ENCODE peak calls at places on chromosomes 5 and 9, in nine cellular contexts. W is heart right ventricle, R is vagina, D is SK-N-SH, X is Peyer's patch, E is tibial artery, O is Caco-2, B is IMR-90, V is ascending aorta. K is an unnamed sample. For H3K27me3 and H3K4me1, the result is how much of the 10 kb centered on the place peaks cover.

GRCh38 chr5:149959406-149960236 is 937 bp upstream of the SLC26A2 start:
- DNase-seq in W (no peak), R (no peak), D (peak), X (no peak), E (no peak), O (peak), B (peak), V (no peak), K (peak)

GRCh38 chr5:16540421-16540820 is 74.8 kb upstream of the ZNF622 start:
- DNase-seq in W (no peak), R (no peak), D (no peak), X (no peak), E (peak), O (no peak), B (peak), V (no peak), K (no peak)

GRCh38 chr9:5786370-5787127 is 46.4 kb downstream of the ERMP1 start:
- DNase-seq in W (no peak), R (no peak), D (no peak), X (no peak), E (no peak), O (no peak), B (peak), V (no peak), K (no peak)

GRCh38 chr5:172990776-172991175 is 7.2 kb downstream of the ATP6V0E1 start:
- DNase-seq in W (no peak), R (no peak), D (no peak), X (no peak), E (no peak), O (no peak), B (no peak), V (no peak), K (no peak)

GRCh38 chr5:60789541-60789940 is 54.5 kb downstream of the ELOVL7 start:
- DNase-seq in W (no peak), R (no peak), D (no peak), X (no peak), E (no peak), O (no peak), B (no peak), V (no peak), K (no peak)

GRCh38 chr5:170722316-170722715 is 61.2 kb upstream of the GABRP start:
- DNase-seq in W (no peak), R (no peak), D (no peak), X (no peak), E (no peak), O (no peak), B (no peak), V (no peak), K (no peak)

GRCh38 chr5:67118050-67118620 is 78.5 kb downstream of the CD180 start:
- DNase-seq in W (no peak), R (no peak), D (no peak), X (no peak), E (no peak), O (no peak), B (no peak), V (no peak), K (no peak)

GRCh38 chr9:130331573-130331972 is 66.0 kb downstream of the HMCN2 start:
- DNase-seq in W (peak), R (no peak), D (no peak), X (peak), E (peak), O (no peak), B (peak), V (no peak), K (no peak)

GRCh38 chr5:160507181-160507811 is 85.6 kb downstream of the PTTG1 start:
- DNase-seq in W (no peak), R (no peak), D (no peak), X (no peak), E (no peak), O (no peak), B (peak), V (no peak), K (no peak)

GRCh38 chr9:27193886-27194285 is 84.9 kb downstream of the TEK start:
- DNase-seq in W (no peak), R (no peak), D (no peak), X (no peak), E (no peak), O (no peak), B (peak), V (no peak), K (no peak)

GRCh38 chr9:114370251-114370984 is 17.4 kb downstream of the AKNA start:
- DNase-seq in W (no peak), R (no peak), D (no peak), X (no peak), E (no peak), O (no peak), B (no peak), V (peak), K (no peak)

GRCh38 chr5:147437161-147437596 is 72.7 kb downstream of the DPYSL3 start:
- DNase-seq in W (no peak), R (no peak), D (no peak), X (no peak), E (no peak), O (no peak), B (peak), V (no peak), K (no peak)

GRCh38 chr9:34458013-34458966 is at the start of the genes DNAI1 and FAM219A:
- DNase-seq in W (peak), R (peak), D (peak), X (peak), E (peak), O (peak), B (peak), V (peak), K (peak)

GRCh38 chr9:34505370-34506120 is 17.2 kb downstream of the ENHO start:
- DNase-seq in W (no peak), R (no peak), D (no peak), X (peak), E (no peak), O (peak), B (no peak), V (no peak), K (no peak)

GRCh38 chr5:143760755-143761154 is 51.2 kb upstream of the HMHB1 start:
- DNase-seq in W (no peak), R (no peak), D (no peak), X (no peak), E (no peak), O (no peak), B (no peak), V (no peak), K (no peak)

GRCh38 chr5:79020861-79021561 is 35.9 kb upstream of the ARSB start:
- DNase-seq in W (peak), R (no peak), D (peak), X (peak), E (peak), O (peak), B (peak), V (no peak), K (peak)

GRCh38 chr5:39080597-39081204 is 6.5 kb upstream of the RICTOR start:
- DNase-seq in W (peak), R (no peak), D (peak), X (peak), E (peak), O (peak), B (peak), V (no peak), K (no peak)

GRCh38 chr9:108951578-108951977 is 17.4 kb downstream of the ABITRAM start:
- DNase-seq in W (no peak), R (no peak), D (no peak), X (no peak), E (no peak), O (no peak), B (peak), V (no peak), K (no peak)

GRCh38 chr9:79883073-79883645 is 311.4 kb downstream of the TLE4 start:
- DNase-seq in W (no peak), R (no peak), D (no peak), X (peak), E (no peak), O (no peak), B (no peak), V (no peak), K (peak)

GRCh38 chr5:159605585-159605984 is 275.3 kb upstream of the IL12B start:
- DNase-seq in W (peak), R (no peak), D (no peak), X (no peak), E (no peak), O (no peak), B (no peak), V (no peak), K (no peak)

GRCh38 chr9:80550181-80550580 is 978.4 kb downstream of the TLE4 start:
- DNase-seq in W (no peak), R (no peak), D (no peak), X (no peak), E (no peak), O (no peak), B (no peak), V (no peak), K (no peak)

GRCh38 chr5:76785493-76785892 is 33.3 kb upstream of the F2RL1 start:
- DNase-seq in W (no peak), R (no peak), D (no peak), X (peak), E (no peak), O (peak), B (peak), V (no peak), K (no peak)

GRCh38 chr9:137245450-137246421 is 4.6 kb downstream of the TUBB4B start:
- DNase-seq in W (no peak), R (no peak), D (no peak), X (no peak), E (no peak), O (no peak), B (no peak), V (no peak), K (no peak)

GRCh38 chr5:124103671-124104070 is 591.7 kb downstream of the CSNK1G3 start:
- DNase-seq in W (no peak), R (no peak), D (no peak), X (no peak), E (no peak), O (no peak), B (peak), V (no peak), K (no peak)

GRCh38 chr5:57438162-57438561 is 44.4 kb downstream of the ACTBL2 start:
- DNase-seq in W (no peak), R (no peak), D (no peak), X (no peak), E (no peak), O (no peak), B (peak), V (no peak), K (no peak)

GRCh38 chr5:139468421-139468931 is 2.3 kb upstream of the SMIM33 start:
- DNase-seq in W (no peak), R (no peak), D (no peak), X (no peak), E (no peak), O (peak), B (no peak), V (no peak), K (no peak)

GRCh38 chr5:149611327-149611726 is 30.0 kb downstream of the ARHGEF37 start:
- DNase-seq in W (no peak), R (no peak), D (no peak), X (peak), E (no peak), O (no peak), B (peak), V (no peak), K (no peak)

GRCh38 chr9:75101004-75101601 is 12.8 kb downstream of the OSTF1 start:
- DNase-seq in W (no peak), R (no peak), D (no peak), X (no peak), E (no peak), O (peak), B (no peak), V (no peak), K (no peak)

GRCh38 chr9:1726993-1727759 is 288.0 kb upstream of the SMARCA2 start:
- DNase-seq in W (no peak), R (no peak), D (peak), X (no peak), E (no peak), O (peak), B (no peak), V (no peak), K (peak)

GRCh38 chr5:98772415-98773213 is 849 bp upstream of the RGMB start:
- DNase-seq in W (peak), R (no peak), D (peak), X (peak), E (peak), O (peak), B (no peak), V (peak), K (peak)
- H3K27me3 ChIP-seq in W (under half), R (under half), D (under half), X (under half), E (under half), O (under half), B (under half), V (under half), K (under half)

DNA sequence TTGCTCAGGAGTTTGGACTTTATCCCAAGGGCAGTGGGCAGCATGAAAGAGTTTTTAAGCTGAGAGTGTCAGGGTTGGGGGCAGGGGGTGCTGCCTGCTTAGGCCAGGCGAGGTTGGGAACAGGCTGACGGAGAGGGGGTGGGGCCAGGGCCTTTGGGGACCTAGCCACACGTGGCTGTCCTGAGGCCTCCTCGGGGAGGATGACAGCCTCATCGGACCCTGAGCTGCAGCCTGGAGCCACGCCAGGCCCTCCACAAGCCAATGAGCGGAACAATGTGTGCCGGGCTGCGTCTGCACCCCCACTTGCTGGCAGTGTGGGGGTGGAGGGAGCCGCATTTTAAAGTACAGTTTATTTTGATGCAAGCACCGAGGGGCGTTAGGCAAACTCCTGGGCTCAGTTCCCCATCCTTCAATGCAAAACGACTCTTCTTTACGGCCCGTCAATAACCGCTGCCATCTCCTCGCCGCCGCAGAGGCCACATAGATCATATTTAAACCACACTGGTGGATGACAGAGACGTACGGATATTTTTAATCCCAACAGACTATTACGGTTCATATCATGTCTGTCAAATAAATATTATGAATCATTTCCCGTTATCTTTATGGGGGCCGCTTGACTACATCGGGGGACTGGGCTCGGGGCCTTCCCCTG is 5.2 kb upstream of the RXRA start:
- DNase-seq in W (no peak), R (no peak), D (no peak), X (no peak), E (peak), O (no peak), B (no peak), V (peak), K (no peak)
- H3K4me1 ChIP-seq in W (under half), R (under half), D (under half), X (under half), E (under half), O (under half), B (under half), V (under half), K (under half)

GRCh38 chr9:135104761-135105160 is 17.3 kb downstream of the OLFM1 start:
- DNase-seq in W (no peak), R (no peak), D (no peak), X (no peak), E (no peak), O (no peak), B (no peak), V (no peak), K (no peak)

GRCh38 chr9:135106551-135107270 is 19.2 kb downstream of the OLFM1 start:
- DNase-seq in W (no peak), R (no peak), D (no peak), X (no peak), E (no peak), O (no peak), B (no peak), V (no peak), K (no peak)

GRCh38 chr9:135105938-135106491 is 18.5 kb downstream of the OLFM1 start:
- DNase-seq in W (peak), R (no peak), D (no peak), X (no peak), E (no peak), O (no peak), B (no peak), V (no peak), K (no peak)

GRCh38 chr9:135103931-135104639 is 16.6 kb downstream of the OLFM1 start:
- DNase-seq in W (no peak), R (no peak), D (no peak), X (no peak), E (no peak), O (no peak), B (no peak), V (no peak), K (no peak)

DNA sequence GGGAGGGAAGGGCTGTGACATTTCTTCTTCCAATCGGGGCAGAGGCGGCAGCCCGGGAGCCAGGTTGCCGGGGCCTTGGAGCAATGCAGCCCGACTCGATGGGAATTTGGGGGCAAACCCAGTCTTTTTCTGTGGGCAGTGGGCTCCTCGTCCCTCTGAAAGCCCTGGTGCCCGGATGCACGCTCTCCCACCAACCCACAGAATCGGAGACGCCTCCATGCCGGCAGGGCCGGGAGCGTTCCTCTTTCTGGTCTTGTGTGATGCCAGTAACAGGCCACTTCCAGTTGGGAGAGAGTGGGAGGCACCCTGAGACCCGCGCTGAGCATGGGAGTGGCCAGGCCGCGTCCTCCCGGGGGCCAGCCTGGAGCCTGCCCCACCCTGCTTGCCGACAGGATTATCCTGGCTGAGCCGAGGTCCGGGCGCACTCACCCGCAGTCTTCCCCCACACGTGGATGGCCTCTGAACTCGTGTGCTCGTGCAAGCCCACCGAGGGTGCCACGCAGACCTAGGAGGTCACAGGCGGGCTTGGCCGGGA is 17.8 kb downstream of the OLFM1 start:
- DNase-seq in W (no peak), R (no peak), D (no peak), X (no peak), E (no peak), O (no peak), B (no peak), V (no peak), K (no peak)
- H3K27me3 ChIP-seq in W (under half), R (under half), D (under half), X (under half), E (under half), O (under half), B (under half), V (under half), K (under half)

GRCh38 chr9:94826644-94827410 is 100.3 kb downstream of the AOPEP start:
- DNase-seq in W (no peak), R (no peak), D (no peak), X (no peak), E (no peak), O (no peak), B (no peak), V (no peak), K (no peak)

GRCh38 chr9:94824401-94824800 is 97.9 kb downstream of the AOPEP start:
- DNase-seq in W (no peak), R (no peak), D (no peak), X (no peak), E (no peak), O (no peak), B (no peak), V (no peak), K (no peak)

GRCh38 chr9:94824913-94825619 is 98.6 kb downstream of the AOPEP start:
- DNase-seq in W (no peak), R (no peak), D (no peak), X (no peak), E (no peak), O (no peak), B (no peak), V (no peak), K (no peak)

GRCh38 chr9:94825620-94825958 is 99.1 kb downstream of the AOPEP start:
- DNase-seq in W (no peak), R (no peak), D (no peak), X (no peak), E (no peak), O (no peak), B (no peak), V (no peak), K (no peak)

DNA sequence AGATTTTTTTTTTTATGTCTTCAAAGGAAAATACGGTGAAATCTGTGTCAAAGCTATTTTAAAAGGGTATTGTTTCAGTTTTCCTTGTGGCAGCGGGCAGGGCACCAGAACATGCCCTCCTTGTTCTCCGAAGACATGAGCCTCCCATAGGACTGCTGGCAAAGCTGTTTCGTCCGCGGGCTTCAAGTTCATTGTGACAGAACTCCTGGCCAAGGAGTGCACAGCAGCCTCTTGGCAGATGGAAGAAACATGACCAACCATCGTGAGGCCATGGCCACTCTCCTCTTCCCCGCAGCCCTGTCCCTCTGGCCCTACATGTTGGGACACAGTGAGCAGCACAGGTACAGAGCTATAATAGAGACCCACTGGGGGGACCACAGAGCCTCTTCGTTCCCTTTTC is 99.5 kb downstream of the AOPEP start:
- DNase-seq in W (no peak), R (no peak), D (no peak), X (no peak), E (no peak), O (no peak), B (no peak), V (no peak), K (no peak)
- H3K4me1 ChIP-seq in W (under half), R (half or more), D (under half), X (under half), E (under half), O (under half), B (under half), V (under half), K (under half)

K was measured in CD8-positive, alpha-beta T cell.